ENCODE peak calls at places on chromosomes 12 and 14, in seven cellular contexts. U is endodermal cell, N is NCI-H510A treated with DMSO at 0.1 percent for 48 hours, X is Panc1, W is RWPE1, J is T follicular helper cell, C is AG04450. L is an unnamed sample.

GRCh38 chr12:102481705-102482104 is 1.3 kb upstream of the IGF1 start:
- DNase-seq in X (no peak), N (no peak), C (no peak), U (no peak), W (no peak), J (no peak), L (no peak)

GRCh38 chr12:122021193-122021821 is 377 bp upstream of the BCL7A start:
- DNase-seq in N (no peak), W (no peak), U (peak; percentile 85), X (no peak), C (no peak), J (no peak), L (no peak)

GRCh38 chr14:100341301-100342031 is 18.3 kb downstream of the SLC25A47 start:
- DNase-seq in N (peak; percentile 41), W (peak; percentile 27), X (no peak), J (no peak), U (no peak), C (peak; percentile 55), L (peak; percentile 10)

GRCh38 chr12:79020106-79020505 is 155.5 kb downstream of the SYT1 start:
- DNase-seq in W (no peak), C (no peak), X (no peak), N (no peak), J (no peak), U (no peak), L (no peak)

GRCh38 chr14:49550284-49551184 is 35.6 kb downstream of the RPS29 start:
- DNase-seq in U (no peak), X (no peak), N (peak; percentile 14), J (no peak), C (no peak), W (peak; percentile 40), L (no peak)

GRCh38 chr14:99658218-99658617 is 13.3 kb downstream of the HHIPL1 start:
- DNase-seq in W (no peak), N (no peak), J (no peak), U (no peak), X (no peak), C (no peak), L (no peak)

GRCh38 chr14:101933209-101933608 is 31.2 kb upstream of the DYNC1H1 start:
- DNase-seq in W (no peak), N (no peak), X (no peak), J (no peak), C (no peak), U (no peak), L (no peak)

GRCh38 chr12:42442328-42442759 is 116.4 kb downstream of the PPHLN1 start:
- DNase-seq in N (no peak), J (no peak), W (no peak), U (no peak), X (no peak), C (no peak), L (no peak)

GRCh38 chr12:92133795-92134637 is 11.6 kb downstream of the BTG1 start:
- DNase-seq in N (no peak), J (no peak), W (no peak), C (no peak), X (no peak), U (no peak), L (no peak)

L was measured in skeletal muscle cell.